ENCODE peak calls at places on chromosomes 13 and 19, in four cellular contexts. O is T-helper 2 cell; I is HL-60; X is stimulated activated CD8-positive, alpha-beta memory T cell treated with anti-CD3 and anti-CD28 coated beads, Interleukin-7, amount 100 ng/mL, for 48 hours. T is an unnamed sample.

GRCh38 chr19:38204096-38204495 is 19.9 kb downstream of the DPF1 start:
- DNase-seq in X (no peak), O (no peak), I (no peak), T (no peak)

GRCh38 chr19:44696939-44697669 is 1.8 kb upstream of the CEACAM16 start:
- DNase-seq in X (no peak), I (no peak), O (no peak), T (no peak)

GRCh38 chr19:30669329-30670010 is 297.3 kb downstream of the ZNF536 start:
- DNase-seq in X (peak; percentile 8), O (no peak), I (peak; percentile 19), T (peak; percentile 63)

GRCh38 chr13:73697166-73697565 is 437.0 kb downstream of the KLF12 start:
- DNase-seq in X (no peak), O (no peak), I (no peak), T (no peak)

GRCh38 chr13:41552031-41552430 is 94.7 kb downstream of the RGCC start:
- DNase-seq in X (no peak), O (no peak), I (no peak), T (no peak)

GRCh38 chr13:113860579-113861432 is 3.1 kb downstream of the GAS6 start:
- DNase-seq in I (no peak), O (no peak), X (no peak), T (no peak)

GRCh38 chr13:78978381-78978998 is 319.5 kb upstream of the OBI1 start:
- DNase-seq in X (no peak), O (no peak), I (peak; percentile 66), T (peak; percentile 55)

GRCh38 chr19:5271145-5271544 is 69.5 kb downstream of the PTPRS start:
- DNase-seq in O (no peak), X (no peak), I (no peak), T (no peak)

GRCh38 chr13:97600438-97601080 is 166.6 kb downstream of the RAP2A start:
- DNase-seq in O (no peak), I (no peak), X (no peak), T (no peak)

GRCh38 chr13:48156466-48156865 is 61.6 kb upstream of the MED4 start:
- DNase-seq in X (peak; percentile 70), O (peak; percentile 20), I (no peak), T (peak; percentile 94)

GRCh38 chr13:75363371-75363770 is 118.6 kb downstream of the TBC1D4 start:
- DNase-seq in X (no peak), I (no peak), O (no peak), T (no peak)

GRCh38 chr13:50928609-50929274 is 19.2 kb downstream of the RNASEH2B start:
- DNase-seq in I (no peak), X (no peak), O (no peak), T (no peak)

GRCh38 chr13:99151516-99151915 is 49.1 kb upstream of the UBAC2 start:
- DNase-seq in I (no peak), X (no peak), O (no peak), T (no peak)

GRCh38 chr19:7622933-7623685 is 6.2 kb downstream of the XAB2 start:
- DNase-seq in O (no peak), X (no peak), I (no peak), T (no peak)

GRCh38 chr13:109744512-109745051 is 41.8 kb downstream of the IRS2 start:
- DNase-seq in I (no peak), O (no peak), X (no peak), T (peak; percentile 30)

GRCh38 chr13:77492982-77493381 is 42.5 kb upstream of the SCEL start:
- DNase-seq in I (peak; percentile 34), X (no peak), O (no peak), T (peak; percentile 37)

GRCh38 chr19:50719566-50719965 is at the start of gene SHANK1:
- DNase-seq in I (no peak), O (no peak), X (no peak), T (no peak)

GRCh38 chr13:94829201-94829600 is 116.9 kb upstream of the SOX21 start:
- DNase-seq in O (no peak), X (no peak), I (no peak), T (no peak)

GRCh38 chr13:59700281-59700680 is 463.4 kb downstream of the DIAPH3 start:
- DNase-seq in I (no peak), O (no peak), X (no peak), T (no peak)

GRCh38 chr13:101140087-101140770 is 276.1 kb downstream of the NALCN start:
- DNase-seq in I (no peak), O (no peak), X (no peak), T (no peak)

GRCh38 chr13:26230703-26231102 is 8.6 kb upstream of the RNF6 start:
- DNase-seq in O (no peak), I (no peak), X (no peak), T (no peak)

GRCh38 chr19:49544154-49544553 is 16.4 kb downstream of the RCN3 start:
- DNase-seq in O (no peak), I (no peak), X (no peak), T (no peak)

GRCh38 chr13:48976677-48977625 is 1.2 kb downstream of the FNDC3A start:
- DNase-seq in O (no peak), X (no peak), I (no peak), T (peak; percentile 82)